ENCODE peak calls at places on chromosomes 7 and 10, in nine cellular contexts. One of them, this sample, is unnamed.

GRCh38 chr10:26441491-26442214 is 3.5 kb downstream of the APBB1IP start:
- DNase-seq in GM04504: no peak
- DNase-seq in activated T-helper 1 cell treated with Interleukin-2 at 50 U/mL for 16 hours: no peak
- DNase-seq in T-cell: no peak
- DNase-seq in RWPE1: no peak
- DNase-seq in lower leg skin: no peak
- DNase-seq in HS-5: peak; percentile 16
- DNase-seq in left ventricle myocardium inferior: no peak
- DNase-seq in NCI-H345: no peak
- DNase-seq in this sample: no peak

GRCh38 chr7:151852486-151853396 is 24.2 kb downstream of the PRKAG2 start:
- DNase-seq in HS-5: no peak
- DNase-seq in RWPE1: no peak
- DNase-seq in T-cell: no peak
- DNase-seq in GM04504: no peak
- DNase-seq in NCI-H345: no peak
- DNase-seq in activated T-helper 1 cell treated with Interleukin-2 at 50 U/mL for 16 hours: no peak
- DNase-seq in lower leg skin: no peak
- DNase-seq in left ventricle myocardium inferior: peak; percentile 5
- DNase-seq in this sample: no peak

GRCh38 chr7:115805458-115805857 is 225.1 kb downstream of the TFEC start:
- DNase-seq in GM04504: no peak
- DNase-seq in NCI-H345: peak; percentile 89
- DNase-seq in T-cell: no peak
- DNase-seq in lower leg skin: no peak
- DNase-seq in HS-5: no peak
- DNase-seq in left ventricle myocardium inferior: no peak
- DNase-seq in activated T-helper 1 cell treated with Interleukin-2 at 50 U/mL for 16 hours: no peak
- DNase-seq in RWPE1: peak; percentile 4
- DNase-seq in this sample: no peak

GRCh38 chr10:99450624-99451498 is 20.4 kb upstream of the GOT1 start:
- DNase-seq in left ventricle myocardium inferior: no peak
- DNase-seq in HS-5: no peak
- DNase-seq in activated T-helper 1 cell treated with Interleukin-2 at 50 U/mL for 16 hours: no peak
- DNase-seq in RWPE1: no peak
- DNase-seq in GM04504: no peak
- DNase-seq in T-cell: no peak
- DNase-seq in lower leg skin: no peak
- DNase-seq in NCI-H345: no peak
- DNase-seq in this sample: no peak

GRCh38 chr7:76020031-76020714 is 25.8 kb upstream of the TMEM120A start:
- DNase-seq in activated T-helper 1 cell treated with Interleukin-2 at 50 U/mL for 16 hours: peak; percentile 49
- DNase-seq in NCI-H345: peak; percentile 46
- DNase-seq in HS-5: peak; percentile 4
- DNase-seq in RWPE1: peak; percentile 63
- DNase-seq in lower leg skin: peak; percentile 95
- DNase-seq in T-cell: peak; percentile 65
- DNase-seq in left ventricle myocardium inferior: peak; percentile 76
- DNase-seq in GM04504: peak; percentile 19
- DNase-seq in this sample: peak; percentile 93

GRCh38 chr7:7496326-7496725 is 39.3 kb downstream of the COL28A1 start:
- DNase-seq in left ventricle myocardium inferior: no peak
- DNase-seq in NCI-H345: no peak
- DNase-seq in activated T-helper 1 cell treated with Interleukin-2 at 50 U/mL for 16 hours: no peak
- DNase-seq in T-cell: no peak
- DNase-seq in HS-5: no peak
- DNase-seq in GM04504: no peak
- DNase-seq in RWPE1: no peak
- DNase-seq in lower leg skin: no peak
- DNase-seq in this sample: no peak

GRCh38 chr10:101291254-101292193 is 62.3 kb upstream of the LBX1 start:
- DNase-seq in activated T-helper 1 cell treated with Interleukin-2 at 50 U/mL for 16 hours: peak; percentile 9
- DNase-seq in left ventricle myocardium inferior: peak; percentile 63
- DNase-seq in NCI-H345: peak; percentile 43
- DNase-seq in lower leg skin: no peak
- DNase-seq in GM04504: no peak
- DNase-seq in RWPE1: peak; percentile 55
- DNase-seq in HS-5: no peak
- DNase-seq in T-cell: peak; percentile 52
- DNase-seq in this sample: no peak

GRCh38 chr10:94402204-94403033 is at the start of gene TBC1D12:
- DNase-seq in activated T-helper 1 cell treated with Interleukin-2 at 50 U/mL for 16 hours: no peak
- DNase-seq in NCI-H345: peak; percentile 91
- DNase-seq in lower leg skin: peak; percentile 98
- DNase-seq in GM04504: peak; percentile 92
- DNase-seq in RWPE1: peak; percentile 91
- DNase-seq in T-cell: peak; percentile 2
- DNase-seq in HS-5: peak; percentile 90
- DNase-seq in left ventricle myocardium inferior: peak; percentile 96
- DNase-seq in this sample: peak; percentile 96

GRCh38 chr10:84194424-84195043 is at the start of gene CDHR1:
- DNase-seq in left ventricle myocardium inferior: peak; percentile 46
- DNase-seq in GM04504: no peak
- DNase-seq in T-cell: peak; percentile 48
- DNase-seq in lower leg skin: no peak
- DNase-seq in RWPE1: peak; percentile 43
- DNase-seq in HS-5: no peak
- DNase-seq in NCI-H345: peak; percentile 54
- DNase-seq in activated T-helper 1 cell treated with Interleukin-2 at 50 U/mL for 16 hours: no peak
- DNase-seq in this sample: no peak

GRCh38 chr10:31607481-31607880 is 288.5 kb downstream of the ZEB1 start:
- DNase-seq in RWPE1: no peak
- DNase-seq in left ventricle myocardium inferior: no peak
- DNase-seq in HS-5: no peak
- DNase-seq in activated T-helper 1 cell treated with Interleukin-2 at 50 U/mL for 16 hours: no peak
- DNase-seq in GM04504: no peak
- DNase-seq in lower leg skin: no peak
- DNase-seq in T-cell: no peak
- DNase-seq in NCI-H345: no peak
- DNase-seq in this sample: no peak

GRCh38 chr7:100444311-100445278 is 8.3 kb upstream of the PPP1R35 start:
- DNase-seq in T-cell: no peak
- DNase-seq in GM04504: peak; percentile 50
- DNase-seq in lower leg skin: no peak
- DNase-seq in activated T-helper 1 cell treated with Interleukin-2 at 50 U/mL for 16 hours: no peak
- DNase-seq in RWPE1: no peak
- DNase-seq in HS-5: peak; percentile 79
- DNase-seq in NCI-H345: no peak
- DNase-seq in left ventricle myocardium inferior: no peak
- DNase-seq in this sample: peak; percentile 77

GRCh38 chr7:78794101-78794500 is 659.4 kb downstream of the MAGI2 start:
- DNase-seq in activated T-helper 1 cell treated with Interleukin-2 at 50 U/mL for 16 hours: no peak
- DNase-seq in T-cell: no peak
- DNase-seq in NCI-H345: no peak
- DNase-seq in HS-5: no peak
- DNase-seq in lower leg skin: no peak
- DNase-seq in GM04504: no peak
- DNase-seq in RWPE1: no peak
- DNase-seq in left ventricle myocardium inferior: no peak
- DNase-seq in this sample: no peak

GRCh38 chr7:95628831-95629439 is 32.6 kb upstream of the PDK4 start:
- DNase-seq in RWPE1: no peak
- DNase-seq in T-cell: no peak
- DNase-seq in lower leg skin: no peak
- DNase-seq in NCI-H345: peak; percentile 23
- DNase-seq in HS-5: no peak
- DNase-seq in activated T-helper 1 cell treated with Interleukin-2 at 50 U/mL for 16 hours: no peak
- DNase-seq in GM04504: no peak
- DNase-seq in left ventricle myocardium inferior: no peak
- DNase-seq in this sample: no peak

GRCh38 chr10:77586719-77587423 is 50.7 kb downstream of the KCNMA1 start:
- DNase-seq in HS-5: peak; percentile 43
- DNase-seq in activated T-helper 1 cell treated with Interleukin-2 at 50 U/mL for 16 hours: no peak
- DNase-seq in T-cell: no peak
- DNase-seq in NCI-H345: no peak
- DNase-seq in lower leg skin: no peak
- DNase-seq in left ventricle myocardium inferior: no peak
- DNase-seq in GM04504: peak; percentile 84
- DNase-seq in RWPE1: peak; percentile 56
- DNase-seq in this sample: no peak

GRCh38 chr10:73577788-73578187 is 13.4 kb downstream of the USP54 start:
- DNase-seq in activated T-helper 1 cell treated with Interleukin-2 at 50 U/mL for 16 hours: no peak
- DNase-seq in T-cell: no peak
- DNase-seq in lower leg skin: no peak
- DNase-seq in RWPE1: no peak
- DNase-seq in HS-5: no peak
- DNase-seq in GM04504: no peak
- DNase-seq in NCI-H345: no peak
- DNase-seq in left ventricle myocardium inferior: peak; percentile 59
- DNase-seq in this sample: peak; percentile 78

GRCh38 chr10:6576326-6576725 is 3.8 kb downstream of the PRKCQ start:
- DNase-seq in GM04504: no peak
- DNase-seq in left ventricle myocardium inferior: no peak
- DNase-seq in lower leg skin: no peak
- DNase-seq in T-cell: no peak
- DNase-seq in activated T-helper 1 cell treated with Interleukin-2 at 50 U/mL for 16 hours: no peak
- DNase-seq in RWPE1: no peak
- DNase-seq in NCI-H345: no peak
- DNase-seq in HS-5: no peak
- DNase-seq in this sample: no peak

GRCh38 chr10:73908853-73909611 is 1.9 kb upstream of the PLAU start:
- DNase-seq in lower leg skin: no peak
- DNase-seq in NCI-H345: no peak
- DNase-seq in RWPE1: peak; percentile 85
- DNase-seq in activated T-helper 1 cell treated with Interleukin-2 at 50 U/mL for 16 hours: peak; percentile 17
- DNase-seq in T-cell: no peak
- DNase-seq in HS-5: peak; percentile 83
- DNase-seq in GM04504: peak; percentile 94
- DNase-seq in left ventricle myocardium inferior: peak; percentile 33
- DNase-seq in this sample: no peak

GRCh38 chr10:119658274-119658673 is 7.1 kb downstream of the BAG3 start:
- DNase-seq in T-cell: no peak
- DNase-seq in HS-5: no peak
- DNase-seq in activated T-helper 1 cell treated with Interleukin-2 at 50 U/mL for 16 hours: no peak
- DNase-seq in left ventricle myocardium inferior: peak; percentile 80
- DNase-seq in lower leg skin: peak; percentile 95
- DNase-seq in RWPE1: peak; percentile 90
- DNase-seq in GM04504: peak; percentile 80
- DNase-seq in NCI-H345: no peak
- DNase-seq in this sample: peak; percentile 87

GRCh38 chr7:97495487-97495886 is 236.4 kb upstream of the TAC1 start:
- DNase-seq in HS-5: no peak
- DNase-seq in T-cell: no peak
- DNase-seq in left ventricle myocardium inferior: no peak
- DNase-seq in lower leg skin: no peak
- DNase-seq in activated T-helper 1 cell treated with Interleukin-2 at 50 U/mL for 16 hours: no peak
- DNase-seq in GM04504: no peak
- DNase-seq in NCI-H345: no peak
- DNase-seq in RWPE1: no peak
- DNase-seq in this sample: no peak

GRCh38 chr7:106053109-106053508 is 59.0 kb downstream of the SYPL1 start:
- DNase-seq in HS-5: no peak
- DNase-seq in T-cell: no peak
- DNase-seq in activated T-helper 1 cell treated with Interleukin-2 at 50 U/mL for 16 hours: no peak
- DNase-seq in left ventricle myocardium inferior: no peak
- DNase-seq in NCI-H345: no peak
- DNase-seq in GM04504: no peak
- DNase-seq in RWPE1: no peak
- DNase-seq in lower leg skin: no peak
- DNase-seq in this sample: no peak

GRCh38 chr10:13820591-13821377 is 234.0 kb downstream of the PRPF18 start:
- DNase-seq in GM04504: no peak
- DNase-seq in activated T-helper 1 cell treated with Interleukin-2 at 50 U/mL for 16 hours: no peak
- DNase-seq in HS-5: no peak
- DNase-seq in NCI-H345: peak; percentile 60
- DNase-seq in RWPE1: no peak
- DNase-seq in T-cell: no peak
- DNase-seq in left ventricle myocardium inferior: peak; percentile 38
- DNase-seq in lower leg skin: no peak
- DNase-seq in this sample: no peak

GRCh38 chr7:133602291-133602690 is 349.4 kb downstream of the EXOC4 start:
- DNase-seq in T-cell: no peak
- DNase-seq in left ventricle myocardium inferior: no peak
- DNase-seq in HS-5: no peak
- DNase-seq in RWPE1: no peak
- DNase-seq in activated T-helper 1 cell treated with Interleukin-2 at 50 U/mL for 16 hours: no peak
- DNase-seq in lower leg skin: no peak
- DNase-seq in GM04504: peak; percentile 7
- DNase-seq in NCI-H345: no peak
- DNase-seq in this sample: no peak

GRCh38 chr10:69345402-69345801 is 67.1 kb downstream of the HK1 start:
- DNase-seq in NCI-H345: peak; percentile 58
- DNase-seq in RWPE1: no peak
- DNase-seq in lower leg skin: no peak
- DNase-seq in HS-5: no peak
- DNase-seq in T-cell: no peak
- DNase-seq in left ventricle myocardium inferior: no peak
- DNase-seq in activated T-helper 1 cell treated with Interleukin-2 at 50 U/mL for 16 hours: no peak
- DNase-seq in GM04504: no peak
- DNase-seq in this sample: no peak

GRCh38 chr7:111292026-111292430 is 201.1 kb downstream of the LRRN3 start:
- DNase-seq in RWPE1: no peak
- DNase-seq in NCI-H345: no peak
- DNase-seq in lower leg skin: no peak
- DNase-seq in T-cell: no peak
- DNase-seq in HS-5: no peak
- DNase-seq in GM04504: peak; percentile 14
- DNase-seq in activated T-helper 1 cell treated with Interleukin-2 at 50 U/mL for 16 hours: no peak
- DNase-seq in left ventricle myocardium inferior: no peak
- DNase-seq in this sample: no peak

GRCh38 chr10:77784856-77785255 is 141.7 kb downstream of the DLG5 start:
- DNase-seq in left ventricle myocardium inferior: no peak
- DNase-seq in HS-5: peak; percentile 30
- DNase-seq in GM04504: peak; percentile 17
- DNase-seq in lower leg skin: no peak
- DNase-seq in T-cell: no peak
- DNase-seq in RWPE1: no peak
- DNase-seq in NCI-H345: no peak
- DNase-seq in activated T-helper 1 cell treated with Interleukin-2 at 50 U/mL for 16 hours: no peak
- DNase-seq in this sample: peak; percentile 41